ENCODE peak calls at places on chromosomes 11 and 22, in ten cellular contexts. One of them, this sample, is unnamed.

GRCh38 chr22:47297261-47298016 is 535.0 kb downstream of the TBC1D22A start:
- DNase-seq in AG09309: no peak
- DNase-seq in heart left ventricle: no peak
- DNase-seq in right lobe of liver: no peak
- DNase-seq in tibial nerve: no peak
- DNase-seq in Peyer's patch: no peak
- DNase-seq in A549: no peak
- DNase-seq in lower lobe of right lung: no peak
- DNase-seq in DND-41: no peak
- DNase-seq in cardiac muscle cell: no peak
- DNase-seq in this sample: no peak

GRCh38 chr11:26993965-26994446 is at the start of gene FIBIN:
- DNase-seq in right lobe of liver: peak; percentile 54
- DNase-seq in AG09309: no peak
- DNase-seq in lower lobe of right lung: peak; percentile 46
- DNase-seq in Peyer's patch: no peak
- DNase-seq in DND-41: no peak
- DNase-seq in heart left ventricle: peak; percentile 21
- DNase-seq in cardiac muscle cell: peak; percentile 84
- DNase-seq in tibial nerve: peak; percentile 60
- DNase-seq in A549: no peak
- DNase-seq in this sample: no peak

GRCh38 chr11:22723257-22723656 is 56.8 kb downstream of the GAS2 start:
- DNase-seq in cardiac muscle cell: no peak
- DNase-seq in AG09309: no peak
- DNase-seq in A549: no peak
- DNase-seq in heart left ventricle: no peak
- DNase-seq in Peyer's patch: no peak
- DNase-seq in lower lobe of right lung: no peak
- DNase-seq in DND-41: no peak
- DNase-seq in right lobe of liver: no peak
- DNase-seq in tibial nerve: no peak
- DNase-seq in this sample: no peak

GRCh38 chr11:57325735-57326048 is 940 bp upstream of the TNKS1BP1 start:
- DNase-seq in DND-41: no peak
- DNase-seq in AG09309: no peak
- DNase-seq in A549: peak; percentile 55
- DNase-seq in tibial nerve: no peak
- DNase-seq in Peyer's patch: peak; percentile 86
- DNase-seq in right lobe of liver: no peak
- DNase-seq in cardiac muscle cell: no peak
- DNase-seq in heart left ventricle: peak; percentile 59
- DNase-seq in lower lobe of right lung: peak; percentile 76
- DNase-seq in this sample: no peak

GRCh38 chr11:102518296-102519094 is 12.1 kb downstream of the MMP7 start:
- DNase-seq in heart left ventricle: no peak
- DNase-seq in cardiac muscle cell: peak; percentile 57
- DNase-seq in tibial nerve: no peak
- DNase-seq in A549: no peak
- DNase-seq in Peyer's patch: no peak
- DNase-seq in DND-41: no peak
- DNase-seq in lower lobe of right lung: no peak
- DNase-seq in AG09309: no peak
- DNase-seq in right lobe of liver: no peak
- DNase-seq in this sample: no peak

GRCh38 chr11:64619811-64620285 is 28.8 kb downstream of the SLC22A12 start:
- DNase-seq in cardiac muscle cell: peak; percentile 86
- DNase-seq in AG09309: no peak
- DNase-seq in lower lobe of right lung: no peak
- DNase-seq in Peyer's patch: peak; percentile 61
- DNase-seq in tibial nerve: peak; percentile 20
- DNase-seq in DND-41: peak; percentile 43
- DNase-seq in heart left ventricle: peak; percentile 27
- DNase-seq in right lobe of liver: peak; percentile 67
- DNase-seq in A549: no peak
- DNase-seq in this sample: no peak

GRCh38 chr11:15901046-15901445 is 455.3 kb downstream of the SOX6 start:
- DNase-seq in A549: no peak
- DNase-seq in cardiac muscle cell: peak; percentile 68
- DNase-seq in AG09309: no peak
- DNase-seq in right lobe of liver: no peak
- DNase-seq in lower lobe of right lung: no peak
- DNase-seq in DND-41: no peak
- DNase-seq in tibial nerve: no peak
- DNase-seq in Peyer's patch: no peak
- DNase-seq in heart left ventricle: peak; percentile 29
- DNase-seq in this sample: no peak

GRCh38 chr11:126766425-126766824 is 234.1 kb downstream of the KIRREL3 start:
- DNase-seq in lower lobe of right lung: no peak
- DNase-seq in tibial nerve: no peak
- DNase-seq in AG09309: no peak
- DNase-seq in Peyer's patch: no peak
- DNase-seq in A549: no peak
- DNase-seq in DND-41: no peak
- DNase-seq in right lobe of liver: no peak
- DNase-seq in heart left ventricle: no peak
- DNase-seq in cardiac muscle cell: no peak
- DNase-seq in this sample: no peak

GRCh38 chr11:60918941-60919275 is 5.0 kb downstream of the TMEM109 start:
- DNase-seq in DND-41: no peak
- DNase-seq in right lobe of liver: no peak
- DNase-seq in A549: no peak
- DNase-seq in cardiac muscle cell: peak; percentile 23
- DNase-seq in tibial nerve: no peak
- DNase-seq in Peyer's patch: no peak
- DNase-seq in heart left ventricle: no peak
- DNase-seq in lower lobe of right lung: no peak
- DNase-seq in AG09309: no peak
- DNase-seq in this sample: no peak

GRCh38 chr22:37502342-37503182 is 16.4 kb upstream of the MFNG start:
- DNase-seq in DND-41: no peak
- DNase-seq in A549: peak; percentile 36
- DNase-seq in right lobe of liver: peak; percentile 95
- DNase-seq in cardiac muscle cell: no peak
- DNase-seq in AG09309: no peak
- DNase-seq in tibial nerve: no peak
- DNase-seq in Peyer's patch: peak; percentile 94
- DNase-seq in lower lobe of right lung: peak; percentile 86
- DNase-seq in heart left ventricle: no peak
- DNase-seq in this sample: no peak

GRCh38 chr11:1917523-1918435 is 1.7 kb upstream of the TNNT3 start:
- DNase-seq in DND-41: no peak
- DNase-seq in A549: no peak
- DNase-seq in AG09309: no peak
- DNase-seq in Peyer's patch: no peak
- DNase-seq in cardiac muscle cell: no peak
- DNase-seq in lower lobe of right lung: no peak
- DNase-seq in tibial nerve: no peak
- DNase-seq in heart left ventricle: no peak
- DNase-seq in right lobe of liver: peak; percentile 52
- DNase-seq in this sample: no peak

GRCh38 chr22:40308999-40309578 is 37.2 kb upstream of the ADSL start:
- DNase-seq in cardiac muscle cell: no peak
- DNase-seq in Peyer's patch: no peak
- DNase-seq in tibial nerve: no peak
- DNase-seq in heart left ventricle: no peak
- DNase-seq in A549: no peak
- DNase-seq in lower lobe of right lung: no peak
- DNase-seq in AG09309: no peak
- DNase-seq in DND-41: no peak
- DNase-seq in right lobe of liver: no peak
- DNase-seq in this sample: no peak

GRCh38 chr11:57638005-57638760 is 11.5 kb downstream of the YPEL4 start:
- DNase-seq in tibial nerve: no peak
- DNase-seq in A549: peak; percentile 99
- DNase-seq in AG09309: peak; percentile 46
- DNase-seq in DND-41: peak; percentile 70
- DNase-seq in Peyer's patch: peak; percentile 64
- DNase-seq in lower lobe of right lung: peak; percentile 72
- DNase-seq in heart left ventricle: peak; percentile 80
- DNase-seq in right lobe of liver: peak; percentile 55
- DNase-seq in cardiac muscle cell: peak; percentile 89
- DNase-seq in this sample: peak; percentile 49

GRCh38 chr11:19827399-19828135 is 114.9 kb downstream of the NAV2 start:
- DNase-seq in Peyer's patch: peak; percentile 59
- DNase-seq in cardiac muscle cell: peak; percentile 15
- DNase-seq in heart left ventricle: no peak
- DNase-seq in DND-41: no peak
- DNase-seq in tibial nerve: no peak
- DNase-seq in AG09309: no peak
- DNase-seq in A549: no peak
- DNase-seq in right lobe of liver: no peak
- DNase-seq in lower lobe of right lung: no peak
- DNase-seq in this sample: no peak

GRCh38 chr11:13238879-13239514 is 38.6 kb upstream of the BMAL1 start:
- DNase-seq in DND-41: peak; percentile 55
- DNase-seq in tibial nerve: peak; percentile 60
- DNase-seq in A549: peak; percentile 57
- DNase-seq in lower lobe of right lung: peak; percentile 49
- DNase-seq in Peyer's patch: peak; percentile 72
- DNase-seq in right lobe of liver: no peak
- DNase-seq in heart left ventricle: peak; percentile 34
- DNase-seq in AG09309: no peak
- DNase-seq in cardiac muscle cell: peak; percentile 64
- DNase-seq in this sample: no peak

GRCh38 chr22:30837531-30837930 is 131.0 kb downstream of the MORC2 start:
- DNase-seq in heart left ventricle: no peak
- DNase-seq in right lobe of liver: no peak
- DNase-seq in cardiac muscle cell: no peak
- DNase-seq in A549: no peak
- DNase-seq in lower lobe of right lung: no peak
- DNase-seq in Peyer's patch: peak; percentile 14
- DNase-seq in DND-41: no peak
- DNase-seq in AG09309: no peak
- DNase-seq in tibial nerve: no peak
- DNase-seq in this sample: no peak

GRCh38 chr11:125626381-125626950 is 1.5 kb downstream of the CHEK1 start:
- DNase-seq in tibial nerve: no peak
- DNase-seq in right lobe of liver: no peak
- DNase-seq in A549: peak; percentile 11
- DNase-seq in AG09309: no peak
- DNase-seq in Peyer's patch: peak; percentile 50
- DNase-seq in lower lobe of right lung: no peak
- DNase-seq in DND-41: peak; percentile 70
- DNase-seq in heart left ventricle: no peak
- DNase-seq in cardiac muscle cell: no peak
- DNase-seq in this sample: no peak
- TF ChIP-seq CTCF in tibial nerve: no peak
- TF ChIP-seq CTCF in right lobe of liver: peak; percentile 27
- TF ChIP-seq CTCF in A549: peak; percentile 25
- TF ChIP-seq CTCF in AG09309: peak; percentile 47
- TF ChIP-seq CTCF in Peyer's patch: peak; percentile 32
- TF ChIP-seq CTCF in lower lobe of right lung: no peak
- TF ChIP-seq CTCF in DND-41: peak; percentile 65
- TF ChIP-seq CTCF in heart left ventricle: no peak
- TF ChIP-seq CTCF in cardiac muscle cell: peak; percentile 45
- TF ChIP-seq CTCF in this sample: peak; percentile 36

DNA sequence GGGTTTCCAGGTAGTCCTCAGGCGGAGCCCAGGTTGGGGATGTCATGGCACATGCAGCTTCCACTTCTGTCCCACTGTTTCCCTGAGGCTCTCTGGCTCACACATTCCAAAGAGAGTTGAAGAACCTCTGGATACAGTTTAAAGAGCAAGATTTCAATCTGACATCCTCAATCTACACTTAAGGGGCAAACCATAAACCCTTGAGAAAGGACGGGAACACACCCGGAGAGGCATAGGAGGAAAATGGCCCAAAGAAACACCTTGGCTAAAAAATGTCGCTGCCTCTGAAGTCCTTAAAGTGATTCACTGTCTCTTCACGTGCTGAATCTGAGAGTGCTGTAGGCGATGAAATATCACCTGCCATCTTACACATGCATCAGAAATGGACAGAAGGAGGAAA is 70.9 kb upstream of the ARFGAP3 start:
- DNase-seq in heart left ventricle: no peak
- DNase-seq in lower lobe of right lung: no peak
- DNase-seq in DND-41: no peak
- DNase-seq in AG09309: no peak
- DNase-seq in cardiac muscle cell: no peak
- DNase-seq in right lobe of liver: no peak
- DNase-seq in Peyer's patch: no peak
- DNase-seq in A549: no peak
- DNase-seq in tibial nerve: no peak
- DNase-seq in this sample: no peak
- TF ChIP-seq CTCF in heart left ventricle: no peak
- TF ChIP-seq CTCF in lower lobe of right lung: no peak
- TF ChIP-seq CTCF in DND-41: no peak
- TF ChIP-seq CTCF in AG09309: no peak
- TF ChIP-seq CTCF in cardiac muscle cell: no peak
- TF ChIP-seq CTCF in right lobe of liver: no peak
- TF ChIP-seq CTCF in Peyer's patch: no peak
- TF ChIP-seq CTCF in A549: no peak
- TF ChIP-seq CTCF in tibial nerve: no peak
- TF ChIP-seq CTCF in this sample: no peak

GRCh38 chr11:93694586-93694985 is 33.1 kb downstream of the CEP295 start:
- DNase-seq in Peyer's patch: no peak
- DNase-seq in cardiac muscle cell: peak; percentile 21
- DNase-seq in DND-41: no peak
- DNase-seq in heart left ventricle: no peak
- DNase-seq in A549: no peak
- DNase-seq in AG09309: no peak
- DNase-seq in tibial nerve: no peak
- DNase-seq in right lobe of liver: no peak
- DNase-seq in lower lobe of right lung: no peak
- DNase-seq in this sample: no peak

GRCh38 chr11:93689166-93689734 is 27.8 kb downstream of the CEP295 start:
- DNase-seq in AG09309: no peak
- DNase-seq in heart left ventricle: no peak
- DNase-seq in right lobe of liver: no peak
- DNase-seq in Peyer's patch: no peak
- DNase-seq in DND-41: no peak
- DNase-seq in A549: no peak
- DNase-seq in tibial nerve: no peak
- DNase-seq in lower lobe of right lung: no peak
- DNase-seq in cardiac muscle cell: no peak
- DNase-seq in this sample: no peak

DNA sequence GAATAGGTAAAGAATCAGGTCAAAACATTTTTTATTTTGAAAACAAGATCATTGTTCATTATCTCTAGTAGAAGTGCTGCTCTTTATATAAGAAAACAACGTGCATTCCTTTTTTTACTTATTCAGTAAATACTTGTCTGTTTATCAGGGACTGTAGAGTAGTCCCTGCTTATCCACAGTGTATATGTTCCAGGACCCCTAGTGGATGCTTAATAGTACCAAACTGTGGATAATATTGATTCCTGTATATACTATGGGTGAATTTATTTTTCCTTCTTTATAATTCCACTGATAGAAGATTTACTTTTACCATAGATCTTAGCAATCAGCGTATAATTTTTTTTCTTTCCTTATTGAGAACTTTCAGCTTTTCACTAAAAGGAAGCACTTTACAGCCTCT is 32.6 kb downstream of the CEP295 start:
- DNase-seq in heart left ventricle: no peak
- DNase-seq in AG09309: no peak
- DNase-seq in Peyer's patch: no peak
- DNase-seq in DND-41: no peak
- DNase-seq in A549: no peak
- DNase-seq in tibial nerve: no peak
- DNase-seq in right lobe of liver: no peak
- DNase-seq in cardiac muscle cell: peak; percentile 21
- DNase-seq in lower lobe of right lung: no peak
- DNase-seq in this sample: no peak
- TF ChIP-seq CTCF in heart left ventricle: no peak
- TF ChIP-seq CTCF in AG09309: no peak
- TF ChIP-seq CTCF in Peyer's patch: no peak
- TF ChIP-seq CTCF in DND-41: peak; percentile 18
- TF ChIP-seq CTCF in A549: peak; percentile 5
- TF ChIP-seq CTCF in tibial nerve: no peak
- TF ChIP-seq CTCF in right lobe of liver: no peak
- TF ChIP-seq CTCF in cardiac muscle cell: no peak
- TF ChIP-seq CTCF in lower lobe of right lung: no peak
- TF ChIP-seq CTCF in this sample: no peak

GRCh38 chr11:75574698-75575265 is 12.7 kb downstream of the SERPINH1 start:
- DNase-seq in lower lobe of right lung: no peak
- DNase-seq in cardiac muscle cell: no peak
- DNase-seq in A549: no peak
- DNase-seq in tibial nerve: no peak
- DNase-seq in AG09309: no peak
- DNase-seq in DND-41: no peak
- DNase-seq in right lobe of liver: peak; percentile 49
- DNase-seq in Peyer's patch: no peak
- DNase-seq in heart left ventricle: no peak
- DNase-seq in this sample: no peak
- TF ChIP-seq CTCF in lower lobe of right lung: peak; percentile 16
- TF ChIP-seq CTCF in cardiac muscle cell: peak; percentile 41
- TF ChIP-seq CTCF in A549: no peak
- TF ChIP-seq CTCF in tibial nerve: no peak
- TF ChIP-seq CTCF in AG09309: peak; percentile 60
- TF ChIP-seq CTCF in DND-41: peak; percentile 8
- TF ChIP-seq CTCF in right lobe of liver: no peak
- TF ChIP-seq CTCF in Peyer's patch: peak; percentile 2
- TF ChIP-seq CTCF in heart left ventricle: no peak
- TF ChIP-seq CTCF in this sample: peak; percentile 44

This sample was measured in AG09319.